ENCODE peak calls at places on chromosomes 3 and 15, in seven cellular contexts. L is anterior cingulate cortex, C is HAP-1, J is left cardiac atrium, R is body of pancreas, H is amniotic stem cell, Y is NCI-H2081. A is an unnamed sample.

GRCh38 chr3:76500746-76501275 is 539.1 kb upstream of the ROBO2 start:
- DNase-seq in L (no peak), C (no peak), J (no peak), R (no peak), H (peak), Y (no peak), A (no peak)

GRCh38 chr15:90099868-90100854 is 2.1 kb downstream of the IDH2 start:
- DNase-seq in L (peak), C (no peak), J (peak), R (peak), H (no peak), Y (peak), A (no peak)

GRCh38 chr3:12222765-12223485 is 64.2 kb upstream of the TIMP4 start:
- DNase-seq in L (no peak), C (no peak), J (no peak), R (no peak), H (peak), Y (no peak), A (no peak)

GRCh38 chr3:16849240-16849639 is 35.5 kb upstream of the PLCL2 start:
- DNase-seq in L (no peak), C (peak), J (peak), R (peak), H (no peak), Y (peak), A (peak)

GRCh38 chr3:184562146-184562861 is 719 bp downstream of the EPHB3 start:
- DNase-seq in L (no peak), C (no peak), J (no peak), R (no peak), H (no peak), Y (no peak), A (no peak)

GRCh38 chr3:158568784-158569183 is 2.2 kb upstream of the MLF1 start:
- DNase-seq in L (no peak), C (no peak), J (no peak), R (no peak), H (no peak), Y (no peak), A (no peak)

GRCh38 chr3:194283218-194284006 is 67.7 kb downstream of the CPN2 start:
- DNase-seq in L (no peak), C (no peak), J (peak), R (no peak), H (no peak), Y (peak), A (no peak)

GRCh38 chr3:187947927-187948682 is 202.8 kb upstream of the BCL6 start:
- DNase-seq in L (no peak), C (no peak), J (peak), R (no peak), H (no peak), Y (no peak), A (no peak)

GRCh38 chr3:130916507-130917167 is 22.8 kb downstream of the ATP2C1 start:
- DNase-seq in L (no peak), C (no peak), J (no peak), R (no peak), H (no peak), Y (no peak), A (no peak)

GRCh38 chr15:80404719-80405553 is 754 bp downstream of the ARNT2 start:
- DNase-seq in L (peak), C (peak), J (peak), R (peak), H (no peak), Y (no peak), A (no peak)

GRCh38 chr3:73611176-73611575 is 13.6 kb downstream of the PDZRN3 start:
- DNase-seq in L (no peak), C (no peak), J (no peak), R (no peak), H (no peak), Y (no peak), A (no peak)

GRCh38 chr3:145623349-145623748 is 537.6 kb downstream of the PLOD2 start:
- DNase-seq in L (no peak), C (no peak), J (no peak), R (no peak), H (no peak), Y (no peak), A (no peak)

GRCh38 chr3:129514110-129514509 is 14.3 kb upstream of the RHO start:
- DNase-seq in L (no peak), C (no peak), J (no peak), R (no peak), H (no peak), Y (no peak), A (peak)

GRCh38 chr15:29066848-29067247 is 181.1 kb downstream of the APBA2 start:
- DNase-seq in L (no peak), C (no peak), J (no peak), R (no peak), H (no peak), Y (no peak), A (no peak)

GRCh38 chr3:169295126-169295525 is 368.4 kb downstream of the MECOM start:
- DNase-seq in L (no peak), C (no peak), J (no peak), R (no peak), H (no peak), Y (peak), A (no peak)

GRCh38 chr3:188037116-188037718 is 116.7 kb upstream of the LPP start:
- DNase-seq in L (no peak), C (no peak), J (no peak), R (peak), H (no peak), Y (peak), A (peak)

GRCh38 chr15:55230051-55230670 is 33.4 kb upstream of the RSL24D1 start:
- DNase-seq in L (no peak), C (no peak), J (no peak), R (no peak), H (no peak), Y (no peak), A (no peak)

GRCh38 chr15:60464836-60465630 is 13.9 kb downstream of the ICE2 start:
- DNase-seq in L (no peak), C (no peak), J (no peak), R (no peak), H (no peak), Y (no peak), A (no peak)